ENCODE peak calls at places on chromosomes 12 and 14, in four cellular contexts. S is NCI-H2081, P is dermis microvascular lymphatic vessel endothelial cell, Z is suprapubic skin. J is an unnamed sample.
A peak's percentile ranks its signal among the peaks of the same experiment; 100 is the strongest.

GRCh38 chr14:33958616-33959226 is 7.8 kb upstream of the EGLN3 start:
- DNase-seq in P (no peak), Z (no peak), S (no peak), J (no peak)

GRCh38 chr12:18461738-18462137 is 200.4 kb downstream of the PIK3C2G start:
- DNase-seq in S (no peak), P (no peak), Z (no peak), J (no peak)

GRCh38 chr12:132171968-132172521 is 27.8 kb downstream of the NOC4L start:
- DNase-seq in P (no peak), Z (no peak), S (no peak), J (no peak)

GRCh38 chr12:100489326-100489725 is 15.7 kb downstream of the NR1H4 start:
- DNase-seq in P (peak; percentile 3), Z (no peak), S (no peak), J (no peak)

GRCh38 chr12:97760601-97761000 is 298.0 kb downstream of the RMST start:
- DNase-seq in S (no peak), P (no peak), Z (no peak), J (no peak)

GRCh38 chr14:104429291-104429861 is 150.2 kb upstream of the C14orf180 start:
- DNase-seq in S (no peak), P (no peak), Z (peak; percentile 65), J (no peak)

GRCh38 chr14:22432348-22432976 is 156.6 kb downstream of the DAD1 start:
- DNase-seq in S (no peak), P (no peak), Z (no peak), J (peak; percentile 94)

GRCh38 chr12:50224026-50224692 is 57.0 kb upstream of the CERS5 start:
- DNase-seq in S (no peak), P (peak; percentile 54), Z (no peak), J (peak; percentile 92)

GRCh38 chr12:27769142-27769672 is 10.8 kb upstream of the KLHL42 start:
- DNase-seq in P (no peak), Z (no peak), S (no peak), J (no peak)

GRCh38 chr12:110937104-110937641 is 16.8 kb upstream of the MYL2 start:
- DNase-seq in Z (no peak), S (peak; percentile 30), P (peak; percentile 20), J (peak; percentile 46)

GRCh38 chr14:99518441-99519346 is 37.5 kb downstream of the CCNK start:
- DNase-seq in P (no peak), S (peak; percentile 66), Z (no peak), J (peak; percentile 55)

GRCh38 chr12:132717531-132718387 is 7.1 kb downstream of the PGAM5 start:
- DNase-seq in S (no peak), P (no peak), Z (no peak), J (no peak)

GRCh38 chr12:6451348-6452244 is at the start of gene TAPBPL:
- DNase-seq in P (peak; percentile 94), S (peak; percentile 92), Z (no peak), J (peak; percentile 87)

GRCh38 chr12:56645201-56645716 is 525 bp downstream of the ATP5F1B start:
- DNase-seq in P (no peak), Z (peak; percentile 52), S (no peak), J (peak; percentile 43)

GRCh38 chr12:75529826-75530225 is 18.4 kb upstream of the KRR1 start:
- DNase-seq in Z (no peak), S (no peak), P (no peak), J (no peak)

GRCh38 chr12:10385181-10385613 is 4.6 kb downstream of the KLRK1 start:
- DNase-seq in Z (no peak), P (peak; percentile 4), S (no peak), J (peak; percentile 20)

GRCh38 chr12:65561798-65562382 is 262.4 kb upstream of the HMGA2 start:
- DNase-seq in Z (no peak), S (no peak), P (no peak), J (no peak)

GRCh38 chr14:105313381-105314286 is 914 bp upstream of the PACS2 start:
- DNase-seq in P (no peak), S (peak; percentile 67), Z (no peak), J (peak; percentile 23)

GRCh38 chr14:94636744-94637412 is 24.7 kb downstream of the SERPINA3 start:
- DNase-seq in P (no peak), S (no peak), Z (no peak), J (no peak)

GRCh38 chr12:96225003-96225855 is 31.1 kb downstream of the ELK3 start:
- DNase-seq in S (no peak), Z (no peak), P (no peak), J (peak; percentile 94)

GRCh38 chr14:20332386-20332945 is 613 bp downstream of the CCNB1IP1 start:
- DNase-seq in S (no peak), Z (no peak), P (no peak), J (peak; percentile 15)

GRCh38 chr12:120290541-120291312 is 976 bp downstream of the RNU4-2 start:
- DNase-seq in Z (no peak), P (no peak), S (no peak), J (peak; percentile 10)

GRCh38 chr12:22692964-22693555 is 68.1 kb downstream of the ETNK1 start:
- DNase-seq in Z (no peak), S (no peak), P (no peak), J (no peak)

GRCh38 chr12:51391047-51391837 is at the start of gene GALNT6:
- DNase-seq in S (peak; percentile 30), Z (peak; percentile 74), P (no peak), J (peak; percentile 54)

GRCh38 chr14:105364100-105364708 is 34.1 kb upstream of the TEX22 start:
- DNase-seq in P (no peak), Z (no peak), S (no peak), J (no peak)

GRCh38 chr12:79451365-79451764 is 239.4 kb downstream of the PAWR start:
- DNase-seq in S (no peak), Z (no peak), P (peak; percentile 45), J (peak; percentile 68)

GRCh38 chr12:48985475-48985897 is 7.4 kb downstream of the WNT1 start:
- DNase-seq in P (no peak), S (no peak), Z (no peak), J (no peak)

GRCh38 chr12:115232455-115233156 is 548.6 kb upstream of the TBX3 start:
- DNase-seq in S (no peak), P (no peak), Z (no peak), J (no peak)

GRCh38 chr12:123398177-123398916 is 14.4 kb downstream of the KMT5A start:
- DNase-seq in Z (no peak), S (no peak), P (peak; percentile 63), J (peak; percentile 89)

GRCh38 chr12:110813298-110813697 is 33.5 kb upstream of the CCDC63 start:
- DNase-seq in S (no peak), Z (no peak), P (no peak), J (no peak)

GRCh38 chr12:65948320-65949008 is 124.2 kb downstream of the HMGA2 start:
- DNase-seq in Z (no peak), S (no peak), P (peak; percentile 100), J (peak; percentile 100)

GRCh38 chr12:5333096-5333495 is 98.8 kb upstream of the NTF3 start:
- DNase-seq in Z (no peak), S (no peak), P (no peak), J (no peak)

GRCh38 chr14:75487155-75487671 is 35.1 kb upstream of the BATF start:
- DNase-seq in P (no peak), Z (no peak), S (no peak), J (no peak)

GRCh38 chr14:31476131-31476917 is 11.5 kb downstream of the GPR33 start:
- DNase-seq in S (no peak), Z (no peak), P (no peak), J (no peak)

GRCh38 chr12:127681151-127681754 is 585.7 kb upstream of the TMEM132C start:
- DNase-seq in S (no peak), P (no peak), Z (no peak), J (no peak)

GRCh38 chr12:109736552-109737108 is 23.0 kb downstream of the FAM222A start:
- DNase-seq in Z (peak; percentile 63), S (no peak), P (no peak), J (peak; percentile 70)

GRCh38 chr12:11773889-11774677 is 124.6 kb downstream of the ETV6 start:
- DNase-seq in Z (no peak), S (no peak), P (no peak), J (no peak)

GRCh38 chr12:68805592-68806120 is 2.3 kb upstream of the MDM2 start:
- DNase-seq in S (no peak), P (no peak), Z (no peak), J (no peak)

GRCh38 chr12:46946137-46946536 is 120.3 kb upstream of the SLC38A4 start:
- DNase-seq in Z (no peak), S (no peak), P (no peak), J (no peak)

GRCh38 chr14:70108419-70108818 is 80.3 kb downstream of the SLC8A3 start:
- DNase-seq in S (no peak), P (no peak), Z (no peak), J (no peak)

J was measured in lung microvascular endothelial cell.